ENCODE peak calls at places on chromosomes 13 and 19, in four cellular contexts. One of them, this sample, is unnamed.

GRCh38 chr19:5586300-5587070 is 18.7 kb upstream of the TINCR start:
- DNase-seq in kidney: peak; percentile 64
- DNase-seq in NCI-H2081: no peak
- DNase-seq in AG10803: no peak
- DNase-seq in this sample: no peak

GRCh38 chr19:18745012-18745735 is 45.9 kb downstream of the COMP start:
- DNase-seq in AG10803: no peak
- DNase-seq in kidney: no peak
- DNase-seq in NCI-H2081: no peak
- DNase-seq in this sample: no peak

GRCh38 chr13:39095500-39095899 is 57.2 kb downstream of the NHLRC3 start:
- DNase-seq in kidney: no peak
- DNase-seq in NCI-H2081: no peak
- DNase-seq in AG10803: no peak
- DNase-seq in this sample: no peak

GRCh38 chr13:78309497-78310180 is 293.7 kb downstream of the POU4F1 start:
- DNase-seq in AG10803: no peak
- DNase-seq in kidney: no peak
- DNase-seq in NCI-H2081: no peak
- DNase-seq in this sample: no peak

GRCh38 chr19:45630463-45630862 is 8.7 kb downstream of the EML2 start:
- DNase-seq in NCI-H2081: no peak
- DNase-seq in kidney: no peak
- DNase-seq in AG10803: peak; percentile 94
- DNase-seq in this sample: peak; percentile 85

GRCh38 chr19:43662487-43662886 is 7.5 kb downstream of the PLAUR start:
- DNase-seq in NCI-H2081: no peak
- DNase-seq in kidney: no peak
- DNase-seq in AG10803: peak; percentile 11
- DNase-seq in this sample: no peak

GRCh38 chr19:51783373-51783772 is 11.6 kb upstream of the FPR3 start:
- DNase-seq in NCI-H2081: no peak
- DNase-seq in kidney: no peak
- DNase-seq in AG10803: peak; percentile 28
- DNase-seq in this sample: no peak

GRCh38 chr13:30375436-30375835 is 46.9 kb upstream of the UBE2L5 start:
- DNase-seq in AG10803: no peak
- DNase-seq in kidney: no peak
- DNase-seq in NCI-H2081: no peak
- DNase-seq in this sample: no peak

GRCh38 chr13:75440100-75440499 is 41.9 kb downstream of the TBC1D4 start:
- DNase-seq in kidney: no peak
- DNase-seq in NCI-H2081: no peak
- DNase-seq in AG10803: no peak
- DNase-seq in this sample: no peak

GRCh38 chr13:26325876-26326275 is 71.9 kb downstream of the CDK8 start:
- DNase-seq in NCI-H2081: no peak
- DNase-seq in AG10803: no peak
- DNase-seq in kidney: no peak
- DNase-seq in this sample: no peak

GRCh38 chr19:34383599-34383998 is 18.6 kb downstream of the GPI start:
- DNase-seq in kidney: no peak
- DNase-seq in NCI-H2081: no peak
- DNase-seq in AG10803: no peak
- DNase-seq in this sample: no peak

GRCh38 chr13:101242720-101243119 is 173.6 kb downstream of the NALCN start:
- DNase-seq in NCI-H2081: no peak
- DNase-seq in kidney: no peak
- DNase-seq in AG10803: no peak
- DNase-seq in this sample: no peak

GRCh38 chr19:4456843-4457653 is 546 bp downstream of the UBXN6 start:
- DNase-seq in AG10803: peak; percentile 60
- DNase-seq in NCI-H2081: no peak
- DNase-seq in kidney: peak; percentile 87
- DNase-seq in this sample: peak; percentile 75

GRCh38 chr13:107817652-107818287 is 397.6 kb downstream of the LIG4 start:
- DNase-seq in kidney: no peak
- DNase-seq in AG10803: no peak
- DNase-seq in NCI-H2081: no peak
- DNase-seq in this sample: no peak

GRCh38 chr13:83327091-83327490 is 555.2 kb downstream of the SLITRK1 start:
- DNase-seq in kidney: no peak
- DNase-seq in AG10803: no peak
- DNase-seq in NCI-H2081: no peak
- DNase-seq in this sample: no peak

GRCh38 chr19:10412257-10412977 is 7.9 kb upstream of the PDE4A start:
- DNase-seq in AG10803: no peak
- DNase-seq in NCI-H2081: no peak
- DNase-seq in kidney: no peak
- DNase-seq in this sample: no peak

GRCh38 chr13:113109151-113110047 is 3.8 kb downstream of the F7 start:
- DNase-seq in NCI-H2081: no peak
- DNase-seq in kidney: peak; percentile 74
- DNase-seq in AG10803: no peak
- DNase-seq in this sample: no peak

GRCh38 chr19:28239270-28239669 is 973.7 kb downstream of the UQCRFS1 start:
- DNase-seq in NCI-H2081: no peak
- DNase-seq in kidney: no peak
- DNase-seq in AG10803: no peak
- DNase-seq in this sample: no peak

GRCh38 chr19:43467730-43468129 is 2.3 kb upstream of the LYPD3 start:
- DNase-seq in NCI-H2081: no peak
- DNase-seq in kidney: no peak
- DNase-seq in AG10803: peak; percentile 38
- DNase-seq in this sample: peak; percentile 58

GRCh38 chr13:98834254-98834960 is 81.9 kb upstream of the SLC15A1 start:
- DNase-seq in AG10803: no peak
- DNase-seq in NCI-H2081: no peak
- DNase-seq in kidney: no peak
- DNase-seq in this sample: no peak

GRCh38 chr19:48681127-48681470 is 8.3 kb upstream of the NTN5 start:
- DNase-seq in AG10803: peak; percentile 30
- DNase-seq in NCI-H2081: no peak
- DNase-seq in kidney: no peak
- DNase-seq in this sample: no peak

GRCh38 chr13:27919299-27919933 is 384 bp upstream of the PDX1 start:
- DNase-seq in kidney: no peak
- DNase-seq in NCI-H2081: peak; percentile 74
- DNase-seq in AG10803: no peak
- DNase-seq in this sample: no peak

GRCh38 chr13:48110132-48110868 is 15.4 kb upstream of the MED4 start:
- DNase-seq in kidney: no peak
- DNase-seq in AG10803: no peak
- DNase-seq in NCI-H2081: no peak
- DNase-seq in this sample: no peak

GRCh38 chr13:24301434-24301833 is 7.9 kb upstream of the C1QTNF9 start:
- DNase-seq in kidney: no peak
- DNase-seq in NCI-H2081: no peak
- DNase-seq in AG10803: no peak
- DNase-seq in this sample: no peak

GRCh38 chr19:36213793-36214387 is 575 bp downstream of the ZNF565 start:
- DNase-seq in kidney: no peak
- DNase-seq in AG10803: peak; percentile 37
- DNase-seq in NCI-H2081: no peak
- DNase-seq in this sample: no peak

GRCh38 chr19:39212377-39212742 is 8.3 kb upstream of the SYCN start:
- DNase-seq in NCI-H2081: peak; percentile 5
- DNase-seq in AG10803: no peak
- DNase-seq in kidney: no peak
- DNase-seq in this sample: no peak

GRCh38 chr13:100689191-100689590 is 14.6 kb upstream of the TMTC4 start:
- DNase-seq in AG10803: no peak
- DNase-seq in NCI-H2081: no peak
- DNase-seq in kidney: no peak
- DNase-seq in this sample: no peak

GRCh38 chr19:17327654-17328516 is 6.8 kb downstream of the ANO8 start:
- DNase-seq in NCI-H2081: no peak
- DNase-seq in AG10803: no peak
- DNase-seq in kidney: no peak
- DNase-seq in this sample: no peak

GRCh38 chr13:46893221-46893620 is 3.6 kb downstream of the HTR2A start:
- DNase-seq in NCI-H2081: no peak
- DNase-seq in AG10803: no peak
- DNase-seq in kidney: no peak
- DNase-seq in this sample: no peak

GRCh38 chr19:55304279-55304978 is 20.6 kb downstream of the BRSK1 start:
- DNase-seq in kidney: no peak
- DNase-seq in AG10803: peak; percentile 33
- DNase-seq in NCI-H2081: no peak
- DNase-seq in this sample: no peak

GRCh38 chr19:43594710-43595604 is 977 bp downstream of the IRGQ start:
- DNase-seq in kidney: peak; percentile 89
- DNase-seq in AG10803: peak; percentile 51
- DNase-seq in NCI-H2081: peak; percentile 65
- DNase-seq in this sample: peak; percentile 42

GRCh38 chr19:6018786-6019185 is 40.8 kb upstream of the RANBP3 start:
- DNase-seq in AG10803: no peak
- DNase-seq in kidney: peak; percentile 38
- DNase-seq in NCI-H2081: no peak
- DNase-seq in this sample: no peak

GRCh38 chr19:13861392-13861713 is 15.6 kb upstream of the NANOS3 start:
- DNase-seq in AG10803: peak; percentile 60
- DNase-seq in kidney: no peak
- DNase-seq in NCI-H2081: no peak
- DNase-seq in this sample: no peak

GRCh38 chr19:29326849-29327840 is 114.2 kb upstream of the UQCRFS1 start:
- DNase-seq in kidney: no peak
- DNase-seq in AG10803: no peak
- DNase-seq in NCI-H2081: no peak
- DNase-seq in this sample: no peak

GRCh38 chr13:44860427-44860826 is 128.8 kb downstream of the NUFIP1 start:
- DNase-seq in kidney: no peak
- DNase-seq in AG10803: no peak
- DNase-seq in NCI-H2081: no peak
- DNase-seq in this sample: no peak

GRCh38 chr13:30711375-30711774 is 24.0 kb upstream of the ALOX5AP start:
- DNase-seq in NCI-H2081: no peak
- DNase-seq in kidney: no peak
- DNase-seq in AG10803: peak; percentile 47
- DNase-seq in this sample: peak; percentile 21

GRCh38 chr19:4495471-4495870 is 22.8 kb downstream of the PLIN4 start:
- DNase-seq in kidney: no peak
- DNase-seq in NCI-H2081: no peak
- DNase-seq in AG10803: no peak
- DNase-seq in this sample: no peak

This sample was measured in fibroblast of gingiva.